ENCODE peak calls at places on chromosomes 6 and 20, in six cellular contexts. O is CD8-positive, alpha-beta memory T cell; W is testis; J is tibial nerve; B is suprapubic skin; A is neural progenitor cell. X is an unnamed sample. For H3K4me1, the result is how much of the 10 kb centered on the place peaks cover.

GRCh38 chr6:170284866-170285469 is 5.9 kb downstream of the DLL1 start:
- DNase-seq in O (no peak), W (peak), J (no peak), B (no peak), A (no peak), X (no peak)

GRCh38 chr20:3092611-3093379 is 8.3 kb upstream of the AVP start:
- DNase-seq in O (peak), W (no peak), J (no peak), B (no peak), A (peak), X (no peak)

GRCh38 chr20:33000802-33001466 is 3.3 kb downstream of the SUN5 start:
- DNase-seq in O (no peak), W (no peak), J (no peak), B (no peak), A (no peak), X (no peak)

GRCh38 chr6:106609699-106610098 is 19.6 kb downstream of the RTN4IP1 start:
- DNase-seq in O (no peak), W (peak), J (no peak), B (no peak), A (peak), X (no peak)

GRCh38 chr6:74871757-74872156 is 334.1 kb downstream of the COL12A1 start:
- DNase-seq in O (no peak), W (no peak), J (peak), B (no peak), A (no peak), X (no peak)

GRCh38 chr6:366972-367794 is 24.4 kb upstream of the IRF4 start:
- DNase-seq in O (no peak), W (no peak), J (no peak), B (no peak), A (no peak), X (no peak)

GRCh38 chr6:18561006-18561750 is 174.0 kb downstream of the RNF144B start:
- DNase-seq in O (no peak), W (no peak), J (peak), B (no peak), A (no peak), X (no peak)

GRCh38 chr6:27138837-27139752 is 108.4 kb upstream of the PRSS16 start:
- DNase-seq in O (peak), W (peak), J (peak), B (no peak), A (peak), X (no peak)

GRCh38 chr6:144758602-144759001 is 473.5 kb downstream of the UTRN start:
- DNase-seq in O (no peak), W (no peak), J (no peak), B (no peak), A (no peak), X (no peak)

GRCh38 chr20:25327521-25328235 is 63.0 kb downstream of the ABHD12 start:
- DNase-seq in O (no peak), W (no peak), J (no peak), B (no peak), A (no peak), X (no peak)

GRCh38 chr6:87929843-87930288 is 117.8 kb upstream of the SPACA1 start:
- DNase-seq in O (peak), W (peak), J (peak), B (peak), A (peak), X (peak)

GRCh38 chr6:168017629-168018028 is 20.2 kb downstream of the KIF25 start:
- DNase-seq in O (no peak), W (no peak), J (no peak), B (no peak), A (no peak), X (peak)

GRCh38 chr20:33559994-33560393 is 70.1 kb downstream of the CBFA2T2 start:
- DNase-seq in O (no peak), W (no peak), J (no peak), B (no peak), A (no peak), X (no peak)

GRCh38 chr6:135181333-135182119 is 418 bp downstream of the MYB start:
- DNase-seq in O (peak), W (no peak), J (no peak), B (peak), A (peak), X (no peak)

GRCh38 chr6:52509281-52510212 is 67.3 kb downstream of the TRAM2 start:
- DNase-seq in O (no peak), W (no peak), J (no peak), B (no peak), A (no peak), X (no peak)

GRCh38 chr6:136280032-136280609 is 9.5 kb downstream of the BCLAF1 start:
- DNase-seq in O (no peak), W (no peak), J (no peak), B (no peak), A (no peak), X (no peak)
- H3K4me1 ChIP-seq in O (half or more), W (under half), J (half or more), B (half or more), A (under half), X (under half)

DNA sequence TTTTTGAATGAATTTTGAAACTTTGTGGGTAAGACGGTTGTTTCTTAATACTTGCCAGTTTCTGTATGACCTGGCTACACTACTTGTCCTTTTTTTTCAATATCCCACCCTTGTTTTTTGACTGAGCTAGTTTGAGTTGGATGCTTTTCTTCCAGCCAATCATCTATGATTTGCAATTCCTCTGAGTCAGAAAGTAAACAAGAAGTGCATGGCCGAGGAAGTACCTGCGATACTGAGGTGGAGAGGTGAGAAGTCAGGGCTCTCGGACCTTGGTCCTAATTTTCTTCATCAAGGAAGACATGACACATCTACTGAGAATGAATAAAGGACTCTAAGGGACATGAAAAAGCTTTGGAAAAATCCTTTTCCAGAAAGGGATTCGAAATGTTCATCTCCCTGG is 185.7 kb downstream of the LINC00237 start:
- DNase-seq in O (no peak), W (no peak), J (no peak), B (no peak), A (no peak), X (no peak)
- H3K27ac ChIP-seq in O (no peak), W (no peak), J (no peak), B (no peak), A (no peak), X (no peak)

DNA sequence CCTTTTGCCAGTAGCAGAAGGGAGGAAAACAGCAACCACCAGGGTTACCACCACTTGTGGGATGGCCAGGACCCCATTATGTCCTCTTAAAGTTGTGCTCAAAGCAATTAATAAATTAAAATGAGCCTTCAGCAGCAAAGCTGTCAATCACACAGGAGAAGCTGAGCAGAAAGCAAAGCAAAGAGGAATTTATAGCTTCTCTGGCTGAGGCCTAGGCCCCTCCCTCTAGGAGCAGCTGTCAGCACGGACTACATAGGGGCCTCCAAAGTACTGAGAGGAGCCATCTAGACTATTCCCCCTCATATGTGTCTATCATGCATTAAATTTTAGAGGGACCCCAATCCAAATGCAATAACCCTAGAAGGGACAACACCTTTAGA is 6.4 kb downstream of the CCND3 start:
- DNase-seq in O (no peak), W (no peak), J (no peak), B (no peak), A (no peak), X (no peak)
- H3K4me1 ChIP-seq in O (half or more), W (under half), J (half or more), B (under half), A (under half), X (under half)

GRCh38 chr20:58405504-58406291 is 16.7 kb downstream of the VAPB start:
- DNase-seq in O (no peak), W (no peak), J (peak), B (no peak), A (no peak), X (no peak)
- H3K27ac ChIP-seq in O (no peak), W (no peak), J (no peak), B (no peak), A (no peak), X (no peak)

X was measured in breast epithelium.